ENCODE peak calls at places on chromosome 3, in five cellular contexts. O is testis; J is CD4-positive, alpha-beta T cell; R is CD8-positive, alpha-beta T cell; V is right atrium auricular region. W is an unnamed sample. For H3K27me3, the result is how much of the 10 kb centered on the place peaks cover.

GRCh38 chr3:60355825-60356224 is 895.4 kb downstream of the FHIT start:
- DNase-seq in O (no peak), J (no peak), R (no peak), V (no peak), W (no peak)

GRCh38 chr3:120524171-120524923 is 71.8 kb upstream of the NDUFB4 start:
- DNase-seq in O (no peak), J (no peak), R (no peak), V (no peak), W (no peak)

GRCh38 chr3:13025090-13025489 is 48.1 kb downstream of the IQSEC1 start:
- DNase-seq in O (no peak), J (no peak), R (no peak), V (peak), W (peak)

GRCh38 chr3:151770941-151771340 is 37.2 kb downstream of the AADACL2 start:
- DNase-seq in O (peak), J (no peak), R (no peak), V (peak), W (peak)

GRCh38 chr3:111616417-111617105 is 21.4 kb upstream of the ZBED2 start:
- DNase-seq in O (no peak), J (peak), R (peak), V (no peak), W (peak)

GRCh38 chr3:69542265-69543079 is 156.6 kb upstream of the FRMD4B start:
- DNase-seq in O (peak), J (no peak), R (no peak), V (no peak), W (peak)

GRCh38 chr3:78857494-78858111 is 910.2 kb downstream of the ROBO1 start:
- DNase-seq in O (peak), J (no peak), R (no peak), V (no peak), W (no peak)

GRCh38 chr3:98824256-98824655 is 61.1 kb downstream of the ST3GAL6 start:
- DNase-seq in O (no peak), J (no peak), R (no peak), V (no peak), W (no peak)

GRCh38 chr3:186461141-186461540 is 83.0 kb downstream of the CRYGS start:
- DNase-seq in O (no peak), J (no peak), R (no peak), V (no peak), W (no peak)

GRCh38 chr3:71662056-71662455 is 63.1 kb downstream of the EIF4E3 start:
- DNase-seq in O (no peak), J (no peak), R (no peak), V (no peak), W (no peak)

GRCh38 chr3:156174229-156174847 is 54.0 kb downstream of the KCNAB1 start:
- DNase-seq in O (peak), J (no peak), R (no peak), V (no peak), W (no peak)

GRCh38 chr3:136149569-136150136 is 46.5 kb downstream of the MSL2 start:
- DNase-seq in O (no peak), J (no peak), R (no peak), V (no peak), W (no peak)

GRCh38 chr3:142489572-142490323 is 41.9 kb upstream of the XRN1 start:
- DNase-seq in O (no peak), J (no peak), R (no peak), V (no peak), W (no peak)

GRCh38 chr3:58594117-58594516 is 16.9 kb upstream of the FAM107A start:
- DNase-seq in O (no peak), J (no peak), R (no peak), V (no peak), W (no peak)

GRCh38 chr3:48919215-48920138 is 835 bp downstream of the ARIH2 start:
- DNase-seq in O (peak), J (peak), R (peak), V (no peak), W (peak)

GRCh38 chr3:185151959-185152432 is 864 bp downstream of the C3orf70 start:
- DNase-seq in O (no peak), J (no peak), R (no peak), V (no peak), W (no peak)
- H3K27me3 ChIP-seq in O (under half), J (half or more), R (under half), V (under half), W (under half)

GRCh38 chr3:184688872-184689271 is 23.0 kb downstream of the MAGEF1 start:
- DNase-seq in O (no peak), J (no peak), R (no peak), V (no peak), W (no peak)

GRCh38 chr3:184688251-184688851 is 23.5 kb downstream of the MAGEF1 start:
- DNase-seq in O (no peak), J (no peak), R (no peak), V (no peak), W (peak)

GRCh38 chr3:184687363-184688049 is 24.4 kb downstream of the MAGEF1 start:
- DNase-seq in O (no peak), J (no peak), R (no peak), V (no peak), W (peak)

GRCh38 chr3:184691397-184692131 is 20.3 kb downstream of the MAGEF1 start:
- DNase-seq in O (peak), J (no peak), R (no peak), V (no peak), W (no peak)

GRCh38 chr3:184690236-184690883 is 21.5 kb downstream of the MAGEF1 start:
- DNase-seq in O (no peak), J (no peak), R (no peak), V (no peak), W (no peak)
- H3K27ac ChIP-seq in O (no peak), J (no peak), R (no peak), V (no peak), W (no peak)

GRCh38 chr3:185152433-185153169 is at the start of gene C3orf70:
- DNase-seq in O (peak), J (no peak), R (no peak), V (peak), W (peak)
- H3K27me3 ChIP-seq in O (under half), J (half or more), R (under half), V (under half), W (under half)

GRCh38 chr3:127755305-127755681 is 67.0 kb downstream of the MGLL start:
- DNase-seq in O (no peak), J (no peak), R (no peak), V (no peak), W (no peak)

GRCh38 chr3:127751782-127752181 is 70.5 kb downstream of the MGLL start:
- DNase-seq in O (no peak), J (no peak), R (no peak), V (no peak), W (no peak)

GRCh38 chr3:127753338-127753737 is 69.0 kb downstream of the MGLL start:
- DNase-seq in O (no peak), J (no peak), R (no peak), V (no peak), W (no peak)

GRCh38 chr3:127754411-127755304 is 67.7 kb downstream of the MGLL start:
- DNase-seq in O (no peak), J (no peak), R (no peak), V (no peak), W (no peak)

GRCh38 chr3:127753898-127754410 is 68.4 kb downstream of the MGLL start:
- DNase-seq in O (no peak), J (no peak), R (no peak), V (no peak), W (no peak)
- H3K27ac ChIP-seq in O (no peak), J (no peak), R (no peak), V (peak), W (no peak)

GRCh38 chr3:137768021-137768360 is 3.9 kb downstream of the SOX14 start:
- DNase-seq in O (no peak), J (no peak), R (no peak), V (no peak), W (no peak)

GRCh38 chr3:137767146-137768020 is 3.3 kb downstream of the SOX14 start:
- DNase-seq in O (no peak), J (no peak), R (no peak), V (no peak), W (no peak)

GRCh38 chr3:137764563-137765309 is 621 bp downstream of the SOX14 start:
- DNase-seq in O (no peak), J (no peak), R (no peak), V (no peak), W (no peak)

GRCh38 chr3:137765310-137766033 is 1.4 kb downstream of the SOX14 start:
- DNase-seq in O (no peak), J (no peak), R (no peak), V (no peak), W (no peak)

DNA sequence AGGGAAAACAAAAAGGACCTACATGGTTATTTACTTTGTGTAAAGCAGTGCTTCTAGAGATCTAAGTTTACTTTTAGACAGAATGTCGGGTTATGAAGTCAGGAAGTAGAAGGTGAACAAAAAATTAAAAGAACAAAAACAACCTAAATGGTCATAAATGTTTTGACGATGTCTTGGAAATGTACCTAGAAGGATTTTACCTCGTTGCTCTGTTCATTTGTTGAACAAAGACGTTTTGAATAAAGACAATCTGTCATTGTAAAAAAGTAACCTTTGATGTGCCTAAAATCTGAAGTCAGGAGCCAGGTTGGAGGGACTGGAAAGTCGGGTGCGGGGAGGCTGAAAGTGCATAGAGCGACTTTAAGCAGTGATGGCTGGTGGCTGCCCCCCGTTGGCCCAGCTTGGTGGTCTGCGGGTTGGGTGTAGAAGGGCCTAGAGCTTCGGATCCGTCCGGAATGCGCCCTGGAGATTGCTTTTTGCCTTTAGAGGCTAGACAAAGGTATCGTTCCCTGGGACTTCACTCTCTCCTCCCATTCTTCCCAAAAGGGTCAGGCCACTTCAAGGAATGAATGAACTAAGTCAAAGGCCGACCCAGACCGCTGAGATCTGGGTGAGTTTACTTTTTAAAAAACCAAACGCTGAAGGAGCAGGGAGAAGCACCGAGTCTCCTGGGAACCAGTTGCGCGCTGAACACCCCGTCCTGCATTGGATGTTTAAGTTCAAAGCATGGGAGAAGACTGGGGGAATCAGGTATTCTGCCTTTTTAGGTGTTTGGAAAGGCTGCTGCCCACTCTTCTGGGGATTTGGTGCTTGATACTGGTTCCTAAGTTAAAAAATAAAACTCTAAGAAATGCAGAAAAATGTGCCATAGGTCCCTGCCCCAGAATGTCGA is 2.2 kb downstream of the SOX14 start:
- DNase-seq in O (no peak), J (no peak), R (no peak), V (no peak), W (no peak)
- H3K27me3 ChIP-seq in O (under half), J (half or more), R (under half), V (half or more), W (under half)

W was measured in right cardiac atrium.